ENCODE peak calls at places on chromosomes 2 and 18, in five cellular contexts. G is WTC11; Y is stimulated activated CD4-positive, alpha-beta T cell treated with anti-CD3 and anti-CD28 coated beads, Interleukin-2, amount 100 ng/mL, for 4 hours; S is fibroblast of lung; L is iris pigment epithelial cell. P is an unnamed sample.
A peak's percentile ranks its signal among the peaks of the same experiment; 100 is the strongest.

GRCh38 chr2:212042562-212042961 is 496.0 kb downstream of the ERBB4 start:
- DNase-seq in L (no peak), Y (no peak), G (no peak), S (no peak), P (no peak)

GRCh38 chr18:48123324-48123723 is 192.9 kb upstream of the SMAD2 start:
- DNase-seq in L (no peak), G (no peak), Y (no peak), S (no peak), P (no peak)

GRCh38 chr2:439540-440465 is 151.9 kb upstream of the ALKAL2 start:
- DNase-seq in L (no peak), S (peak; percentile 5), Y (no peak), G (no peak), P (no peak)

GRCh38 chr2:138071720-138072719 is 107.7 kb downstream of the HNMT start:
- DNase-seq in G (no peak), S (peak; percentile 37), Y (no peak), L (peak; percentile 67), P (no peak)

GRCh38 chr2:205680067-205680466 is 2.2 kb upstream of the NRP2 start:
- DNase-seq in S (peak; percentile 91), Y (peak; percentile 24), L (peak; percentile 82), G (peak; percentile 77), P (peak; percentile 91)

GRCh38 chr18:63758616-63759015 is 16.6 kb upstream of the SERPINB7 start:
- DNase-seq in G (no peak), L (peak; percentile 11), S (no peak), Y (no peak), P (peak; percentile 26)

GRCh38 chr2:10926191-10926830 is 14.6 kb downstream of the KCNF1 start:
- DNase-seq in L (no peak), G (no peak), Y (no peak), S (no peak), P (no peak)

GRCh38 chr2:27714053-27714452 is 50.4 kb downstream of the SLC4A1AP start:
- DNase-seq in G (no peak), L (no peak), Y (no peak), S (no peak), P (no peak)

GRCh38 chr2:233650981-233651380 is 14.7 kb downstream of the UGT1A10 start:
- DNase-seq in G (no peak), Y (no peak), S (no peak), L (no peak), P (no peak)

GRCh38 chr2:47211497-47212011 is 56.4 kb upstream of the STPG4 start:
- DNase-seq in G (no peak), Y (no peak), S (no peak), L (no peak), P (no peak)

GRCh38 chr2:236179653-236180500 is 11.7 kb upstream of the GBX2 start:
- DNase-seq in Y (no peak), G (peak; percentile 25), L (peak; percentile 42), S (peak; percentile 13), P (no peak)

GRCh38 chr18:10230072-10230471 is 224.4 kb upstream of the APCDD1 start:
- DNase-seq in L (peak; percentile 84), Y (no peak), S (peak; percentile 88), G (no peak), P (peak; percentile 91)

GRCh38 chr2:118696786-118697465 is 150.5 kb downstream of the EN1 start:
- DNase-seq in Y (no peak), S (peak; percentile 9), G (no peak), L (peak; percentile 42), P (peak; percentile 12)

GRCh38 chr2:10523406-10524189 is 75.5 kb upstream of the ODC1 start:
- DNase-seq in G (no peak), Y (no peak), L (no peak), S (no peak), P (no peak)

GRCh38 chr2:41877114-41877513 is 170.7 kb upstream of the PKDCC start:
- DNase-seq in S (no peak), L (no peak), G (no peak), Y (no peak), P (no peak)

GRCh38 chr2:129458451-129458850 is 521.0 kb upstream of the RAB6C start:
- DNase-seq in G (no peak), S (no peak), Y (no peak), L (no peak), P (no peak)

GRCh38 chr2:9243357-9243756 is 36.7 kb downstream of the ASAP2 start:
- DNase-seq in Y (no peak), S (no peak), G (no peak), L (peak; percentile 72), P (no peak)

GRCh38 chr2:207600211-207600610 is 25.0 kb downstream of the METTL21A start:
- DNase-seq in L (peak; percentile 62), Y (no peak), G (no peak), S (no peak), P (no peak)

GRCh38 chr2:181895788-181896187 is 4.3 kb downstream of the ITPRID2 start:
- DNase-seq in G (no peak), L (no peak), S (no peak), Y (no peak), P (no peak)

GRCh38 chr2:112055833-112056625 is 960 bp downstream of the TMEM87B start:
- DNase-seq in Y (no peak), S (peak; percentile 89), L (peak; percentile 94), G (peak; percentile 41), P (peak; percentile 87)

GRCh38 chr2:10947005-10947440 is 35.3 kb downstream of the KCNF1 start:
- DNase-seq in G (no peak), L (peak; percentile 49), Y (no peak), S (peak; percentile 43), P (peak; percentile 37)

GRCh38 chr2:180046202-180046601 is 39.1 kb upstream of the CWC22 start:
- DNase-seq in S (no peak), G (no peak), Y (no peak), L (no peak), P (no peak)

GRCh38 chr2:185475868-185476267 is 262.7 kb upstream of the FSIP2 start:
- DNase-seq in S (no peak), L (no peak), G (no peak), Y (no peak), P (no peak)

GRCh38 chr2:204282525-204282924 is 262.8 kb upstream of the PARD3B start:
- DNase-seq in S (no peak), Y (no peak), L (peak; percentile 17), G (no peak), P (no peak)

P was measured in brain microvascular endothelial cell.